ENCODE peak calls at places on chromosomes 2 and 18, in eight cellular contexts. One of them, this sample, is unnamed.

GRCh38 chr2:240723851-240724250 is 32.2 kb downstream of the AQP12A start:
- DNase-seq in midbrain: no peak
- DNase-seq in endothelial cell: no peak
- DNase-seq in NCI-H2081: no peak
- DNase-seq in GM18507: no peak
- DNase-seq in stimulated activated CD4-positive, alpha-beta T cell treated with anti-CD3 and anti-CD28 coated beads, Interleukin-4, amount 100 ng/mL, for 24 hours: no peak
- DNase-seq in ovary: no peak
- DNase-seq in astrocyte of the spinal cord: no peak
- DNase-seq in this sample: peak

GRCh38 chr2:239058746-239059145 is 210.9 kb downstream of the TWIST2 start:
- DNase-seq in midbrain: no peak
- DNase-seq in endothelial cell: no peak
- DNase-seq in NCI-H2081: no peak
- DNase-seq in GM18507: no peak
- DNase-seq in stimulated activated CD4-positive, alpha-beta T cell treated with anti-CD3 and anti-CD28 coated beads, Interleukin-4, amount 100 ng/mL, for 24 hours: no peak
- DNase-seq in ovary: no peak
- DNase-seq in astrocyte of the spinal cord: peak
- DNase-seq in this sample: no peak

GRCh38 chr2:197183355-197183754 is 127.2 kb downstream of the ANKRD44 start:
- DNase-seq in midbrain: no peak
- DNase-seq in endothelial cell: no peak
- DNase-seq in NCI-H2081: no peak
- DNase-seq in GM18507: no peak
- DNase-seq in stimulated activated CD4-positive, alpha-beta T cell treated with anti-CD3 and anti-CD28 coated beads, Interleukin-4, amount 100 ng/mL, for 24 hours: no peak
- DNase-seq in ovary: no peak
- DNase-seq in astrocyte of the spinal cord: peak
- DNase-seq in this sample: no peak

GRCh38 chr2:42793314-42794270 is 1.2 kb upstream of the HAAO start:
- DNase-seq in midbrain: no peak
- DNase-seq in endothelial cell: no peak
- DNase-seq in NCI-H2081: no peak
- DNase-seq in GM18507: no peak
- DNase-seq in stimulated activated CD4-positive, alpha-beta T cell treated with anti-CD3 and anti-CD28 coated beads, Interleukin-4, amount 100 ng/mL, for 24 hours: no peak
- DNase-seq in ovary: peak
- DNase-seq in astrocyte of the spinal cord: no peak
- DNase-seq in this sample: no peak

GRCh38 chr18:77105680-77106079 is 26.9 kb downstream of the MBP start:
- DNase-seq in midbrain: no peak
- DNase-seq in endothelial cell: no peak
- DNase-seq in NCI-H2081: no peak
- DNase-seq in GM18507: no peak
- DNase-seq in stimulated activated CD4-positive, alpha-beta T cell treated with anti-CD3 and anti-CD28 coated beads, Interleukin-4, amount 100 ng/mL, for 24 hours: no peak
- DNase-seq in ovary: no peak
- DNase-seq in astrocyte of the spinal cord: no peak
- DNase-seq in this sample: no peak

GRCh38 chr2:65999790-66000189 is 435.1 kb upstream of the MEIS1 start:
- DNase-seq in midbrain: no peak
- DNase-seq in endothelial cell: no peak
- DNase-seq in NCI-H2081: peak
- DNase-seq in GM18507: no peak
- DNase-seq in stimulated activated CD4-positive, alpha-beta T cell treated with anti-CD3 and anti-CD28 coated beads, Interleukin-4, amount 100 ng/mL, for 24 hours: no peak
- DNase-seq in ovary: no peak
- DNase-seq in astrocyte of the spinal cord: no peak
- DNase-seq in this sample: no peak

GRCh38 chr18:51617167-51617566 is 419.7 kb upstream of the MEX3C start:
- DNase-seq in midbrain: no peak
- DNase-seq in endothelial cell: no peak
- DNase-seq in NCI-H2081: no peak
- DNase-seq in GM18507: no peak
- DNase-seq in stimulated activated CD4-positive, alpha-beta T cell treated with anti-CD3 and anti-CD28 coated beads, Interleukin-4, amount 100 ng/mL, for 24 hours: no peak
- DNase-seq in ovary: no peak
- DNase-seq in astrocyte of the spinal cord: peak
- DNase-seq in this sample: no peak

GRCh38 chr2:214995409-214995808 is 143.0 kb downstream of the ABCA12 start:
- DNase-seq in midbrain: no peak
- DNase-seq in endothelial cell: no peak
- DNase-seq in NCI-H2081: no peak
- DNase-seq in GM18507: no peak
- DNase-seq in stimulated activated CD4-positive, alpha-beta T cell treated with anti-CD3 and anti-CD28 coated beads, Interleukin-4, amount 100 ng/mL, for 24 hours: no peak
- DNase-seq in ovary: no peak
- DNase-seq in astrocyte of the spinal cord: no peak
- DNase-seq in this sample: no peak

GRCh38 chr2:19048593-19049264 is 309.7 kb downstream of the OSR1 start:
- DNase-seq in midbrain: no peak
- DNase-seq in endothelial cell: no peak
- DNase-seq in NCI-H2081: peak
- DNase-seq in GM18507: no peak
- DNase-seq in stimulated activated CD4-positive, alpha-beta T cell treated with anti-CD3 and anti-CD28 coated beads, Interleukin-4, amount 100 ng/mL, for 24 hours: no peak
- DNase-seq in ovary: peak
- DNase-seq in astrocyte of the spinal cord: peak
- DNase-seq in this sample: peak

GRCh38 chr18:48752478-48752877 is 198.3 kb downstream of the SMAD7 start:
- DNase-seq in midbrain: no peak
- DNase-seq in endothelial cell: no peak
- DNase-seq in NCI-H2081: no peak
- DNase-seq in GM18507: no peak
- DNase-seq in stimulated activated CD4-positive, alpha-beta T cell treated with anti-CD3 and anti-CD28 coated beads, Interleukin-4, amount 100 ng/mL, for 24 hours: no peak
- DNase-seq in ovary: no peak
- DNase-seq in astrocyte of the spinal cord: no peak
- DNase-seq in this sample: no peak

GRCh38 chr18:13909141-13909540 is 6.2 kb downstream of the MC2R start:
- DNase-seq in midbrain: no peak
- DNase-seq in endothelial cell: no peak
- DNase-seq in NCI-H2081: no peak
- DNase-seq in GM18507: no peak
- DNase-seq in stimulated activated CD4-positive, alpha-beta T cell treated with anti-CD3 and anti-CD28 coated beads, Interleukin-4, amount 100 ng/mL, for 24 hours: no peak
- DNase-seq in ovary: no peak
- DNase-seq in astrocyte of the spinal cord: no peak
- DNase-seq in this sample: no peak

GRCh38 chr2:71548589-71549485 is 95.5 kb downstream of the DYSF start:
- DNase-seq in midbrain: peak
- DNase-seq in endothelial cell: peak
- DNase-seq in NCI-H2081: peak
- DNase-seq in GM18507: peak
- DNase-seq in stimulated activated CD4-positive, alpha-beta T cell treated with anti-CD3 and anti-CD28 coated beads, Interleukin-4, amount 100 ng/mL, for 24 hours: peak
- DNase-seq in ovary: peak
- DNase-seq in astrocyte of the spinal cord: peak
- DNase-seq in this sample: peak

GRCh38 chr2:165766326-165766927 is 27.6 kb downstream of the GALNT3 start:
- DNase-seq in midbrain: no peak
- DNase-seq in endothelial cell: no peak
- DNase-seq in NCI-H2081: peak
- DNase-seq in GM18507: no peak
- DNase-seq in stimulated activated CD4-positive, alpha-beta T cell treated with anti-CD3 and anti-CD28 coated beads, Interleukin-4, amount 100 ng/mL, for 24 hours: no peak
- DNase-seq in ovary: no peak
- DNase-seq in astrocyte of the spinal cord: no peak
- DNase-seq in this sample: no peak

GRCh38 chr2:238504181-238504711 is 77.5 kb downstream of the ASB1 start:
- DNase-seq in midbrain: no peak
- DNase-seq in endothelial cell: no peak
- DNase-seq in NCI-H2081: peak
- DNase-seq in GM18507: no peak
- DNase-seq in stimulated activated CD4-positive, alpha-beta T cell treated with anti-CD3 and anti-CD28 coated beads, Interleukin-4, amount 100 ng/mL, for 24 hours: no peak
- DNase-seq in ovary: no peak
- DNase-seq in astrocyte of the spinal cord: no peak
- DNase-seq in this sample: no peak

GRCh38 chr2:233074106-233074505 is 14.0 kb downstream of the INPP5D start:
- DNase-seq in midbrain: no peak
- DNase-seq in endothelial cell: no peak
- DNase-seq in NCI-H2081: no peak
- DNase-seq in GM18507: no peak
- DNase-seq in stimulated activated CD4-positive, alpha-beta T cell treated with anti-CD3 and anti-CD28 coated beads, Interleukin-4, amount 100 ng/mL, for 24 hours: no peak
- DNase-seq in ovary: no peak
- DNase-seq in astrocyte of the spinal cord: no peak
- DNase-seq in this sample: no peak